ENCODE peak calls at places on chromosomes 7 and 10, in five cellular contexts. One of them, this sample, is unnamed.

GRCh38 chr7:89021741-89022140 is 226.2 kb upstream of the TEX47 start:
- DNase-seq in left cardiac atrium: no peak
- DNase-seq in MCF 10A: no peak
- DNase-seq in fibroblast of the aortic adventitia: no peak
- DNase-seq in type B pancreatic cell: no peak
- DNase-seq in this sample: no peak

GRCh38 chr10:17349009-17349349 is 105.4 kb downstream of the ST8SIA6 start:
- DNase-seq in left cardiac atrium: no peak
- DNase-seq in MCF 10A: no peak
- DNase-seq in fibroblast of the aortic adventitia: no peak
- DNase-seq in type B pancreatic cell: no peak
- DNase-seq in this sample: peak

GRCh38 chr7:112226701-112227276 is 20.3 kb downstream of the ZNF277 start:
- DNase-seq in left cardiac atrium: no peak
- DNase-seq in MCF 10A: peak
- DNase-seq in fibroblast of the aortic adventitia: peak
- DNase-seq in type B pancreatic cell: no peak
- DNase-seq in this sample: no peak

GRCh38 chr10:102422586-102423129 is 2.0 kb downstream of the FBXL15 start:
- DNase-seq in left cardiac atrium: peak
- DNase-seq in MCF 10A: peak
- DNase-seq in fibroblast of the aortic adventitia: peak
- DNase-seq in type B pancreatic cell: peak
- DNase-seq in this sample: peak

GRCh38 chr7:82114237-82114636 is 329.3 kb downstream of the CACNA2D1 start:
- DNase-seq in left cardiac atrium: no peak
- DNase-seq in MCF 10A: no peak
- DNase-seq in fibroblast of the aortic adventitia: no peak
- DNase-seq in type B pancreatic cell: no peak
- DNase-seq in this sample: no peak

GRCh38 chr10:26367771-26368170 is 70.4 kb upstream of the APBB1IP start:
- DNase-seq in left cardiac atrium: no peak
- DNase-seq in MCF 10A: peak
- DNase-seq in fibroblast of the aortic adventitia: peak
- DNase-seq in type B pancreatic cell: no peak
- DNase-seq in this sample: peak

GRCh38 chr7:86949052-86949778 is 110.2 kb downstream of the ELAPOR2 start:
- DNase-seq in left cardiac atrium: no peak
- DNase-seq in MCF 10A: no peak
- DNase-seq in fibroblast of the aortic adventitia: no peak
- DNase-seq in type B pancreatic cell: no peak
- DNase-seq in this sample: no peak

GRCh38 chr10:52949899-52950298 is 177.3 kb upstream of the MBL2 start:
- DNase-seq in left cardiac atrium: no peak
- DNase-seq in MCF 10A: no peak
- DNase-seq in fibroblast of the aortic adventitia: no peak
- DNase-seq in type B pancreatic cell: no peak
- DNase-seq in this sample: no peak

GRCh38 chr7:55130079-55130476 is 111.3 kb downstream of the EGFR start:
- DNase-seq in left cardiac atrium: no peak
- DNase-seq in MCF 10A: no peak
- DNase-seq in fibroblast of the aortic adventitia: peak
- DNase-seq in type B pancreatic cell: no peak
- DNase-seq in this sample: no peak

GRCh38 chr10:48821111-48821510 is 118.5 kb downstream of the LRRC18 start:
- DNase-seq in left cardiac atrium: no peak
- DNase-seq in MCF 10A: no peak
- DNase-seq in fibroblast of the aortic adventitia: no peak
- DNase-seq in type B pancreatic cell: no peak
- DNase-seq in this sample: no peak

GRCh38 chr7:155816996-155817395 is 4.7 kb upstream of the SHH start:
- DNase-seq in left cardiac atrium: no peak
- DNase-seq in MCF 10A: no peak
- DNase-seq in fibroblast of the aortic adventitia: no peak
- DNase-seq in type B pancreatic cell: no peak
- DNase-seq in this sample: no peak

GRCh38 chr7:66301737-66302136 is 96.6 kb downstream of the TPST1 start:
- DNase-seq in left cardiac atrium: no peak
- DNase-seq in MCF 10A: no peak
- DNase-seq in fibroblast of the aortic adventitia: no peak
- DNase-seq in type B pancreatic cell: no peak
- DNase-seq in this sample: no peak

GRCh38 chr10:89100680-89101079 is 106.4 kb downstream of the CH25H start:
- DNase-seq in left cardiac atrium: no peak
- DNase-seq in MCF 10A: no peak
- DNase-seq in fibroblast of the aortic adventitia: peak
- DNase-seq in type B pancreatic cell: no peak
- DNase-seq in this sample: no peak

GRCh38 chr10:775245-776075 is 86.0 kb upstream of the DIP2C start:
- DNase-seq in left cardiac atrium: no peak
- DNase-seq in MCF 10A: peak
- DNase-seq in fibroblast of the aortic adventitia: no peak
- DNase-seq in type B pancreatic cell: no peak
- DNase-seq in this sample: peak

GRCh38 chr10:88913803-88914202 is 33.8 kb downstream of the STAMBPL1 start:
- DNase-seq in left cardiac atrium: no peak
- DNase-seq in MCF 10A: no peak
- DNase-seq in fibroblast of the aortic adventitia: no peak
- DNase-seq in type B pancreatic cell: no peak
- DNase-seq in this sample: no peak

GRCh38 chr10:81502677-81503359 is 372.2 kb upstream of the NRG3 start:
- DNase-seq in left cardiac atrium: no peak
- DNase-seq in MCF 10A: no peak
- DNase-seq in fibroblast of the aortic adventitia: no peak
- DNase-seq in type B pancreatic cell: no peak
- DNase-seq in this sample: no peak

GRCh38 chr10:3401491-3401938 is 228.9 kb upstream of the PITRM1 start:
- DNase-seq in left cardiac atrium: no peak
- DNase-seq in MCF 10A: peak
- DNase-seq in fibroblast of the aortic adventitia: peak
- DNase-seq in type B pancreatic cell: no peak
- DNase-seq in this sample: no peak

GRCh38 chr10:7491949-7492659 is 81.3 kb upstream of the SFMBT2 start:
- DNase-seq in left cardiac atrium: no peak
- DNase-seq in MCF 10A: no peak
- DNase-seq in fibroblast of the aortic adventitia: no peak
- DNase-seq in type B pancreatic cell: no peak
- DNase-seq in this sample: no peak

GRCh38 chr7:135792866-135793265 is 44.3 kb upstream of the FAM180A start:
- DNase-seq in left cardiac atrium: no peak
- DNase-seq in MCF 10A: no peak
- DNase-seq in fibroblast of the aortic adventitia: no peak
- DNase-seq in type B pancreatic cell: no peak
- DNase-seq in this sample: no peak

GRCh38 chr7:25854059-25854458 is 297.9 kb upstream of the NFE2L3 start:
- DNase-seq in left cardiac atrium: no peak
- DNase-seq in MCF 10A: no peak
- DNase-seq in fibroblast of the aortic adventitia: no peak
- DNase-seq in type B pancreatic cell: no peak
- DNase-seq in this sample: no peak

GRCh38 chr7:150389532-150389816 is 10.3 kb downstream of the ZNF775 start:
- DNase-seq in left cardiac atrium: no peak
- DNase-seq in MCF 10A: no peak
- DNase-seq in fibroblast of the aortic adventitia: no peak
- DNase-seq in type B pancreatic cell: no peak
- DNase-seq in this sample: no peak

GRCh38 chr10:110354322-110354766 is 49.6 kb upstream of the SMNDC1 start:
- DNase-seq in left cardiac atrium: peak
- DNase-seq in MCF 10A: peak
- DNase-seq in fibroblast of the aortic adventitia: peak
- DNase-seq in type B pancreatic cell: no peak
- DNase-seq in this sample: peak

GRCh38 chr10:71975891-71976725 is 11.9 kb downstream of the CHST3 start:
- DNase-seq in left cardiac atrium: peak
- DNase-seq in MCF 10A: peak
- DNase-seq in fibroblast of the aortic adventitia: peak
- DNase-seq in type B pancreatic cell: no peak
- DNase-seq in this sample: peak

GRCh38 chr10:115052216-115052615 is 40.9 kb upstream of the ATRNL1 start:
- DNase-seq in left cardiac atrium: no peak
- DNase-seq in MCF 10A: no peak
- DNase-seq in fibroblast of the aortic adventitia: no peak
- DNase-seq in type B pancreatic cell: no peak
- DNase-seq in this sample: no peak

GRCh38 chr7:137390076-137390475 is 46.5 kb upstream of the PTN start:
- DNase-seq in left cardiac atrium: no peak
- DNase-seq in MCF 10A: no peak
- DNase-seq in fibroblast of the aortic adventitia: no peak
- DNase-seq in type B pancreatic cell: no peak
- DNase-seq in this sample: no peak

GRCh38 chr10:122291739-122292138 is 20.6 kb downstream of the BTBD16 start:
- DNase-seq in left cardiac atrium: no peak
- DNase-seq in MCF 10A: no peak
- DNase-seq in fibroblast of the aortic adventitia: no peak
- DNase-seq in type B pancreatic cell: no peak
- DNase-seq in this sample: no peak

GRCh38 chr10:59779656-59780521 is 26.6 kb upstream of the MRLN start:
- DNase-seq in left cardiac atrium: no peak
- DNase-seq in MCF 10A: no peak
- DNase-seq in fibroblast of the aortic adventitia: peak
- DNase-seq in type B pancreatic cell: no peak
- DNase-seq in this sample: no peak

GRCh38 chr7:32779167-32779566 is 112.4 kb downstream of the KBTBD2 start:
- DNase-seq in left cardiac atrium: no peak
- DNase-seq in MCF 10A: no peak
- DNase-seq in fibroblast of the aortic adventitia: no peak
- DNase-seq in type B pancreatic cell: no peak
- DNase-seq in this sample: no peak

GRCh38 chr10:114697061-114697598 is 39.1 kb upstream of the ABLIM1 start:
- DNase-seq in left cardiac atrium: peak
- DNase-seq in MCF 10A: peak
- DNase-seq in fibroblast of the aortic adventitia: no peak
- DNase-seq in type B pancreatic cell: no peak
- DNase-seq in this sample: no peak